ENCODE peak calls at places on chromosome 17, in seven cellular contexts. U, B, W, H, Z, R and I are unnamed samples.

GRCh38 chr17:49760909-49761558 is 2.9 kb downstream of the FAM117A start:
- DNase-seq in H (no peak), Z (peak), B (no peak), U (no peak), W (no peak), R (no peak), I (no peak)

GRCh38 chr17:16512011-16512410 is 20.0 kb upstream of the LRRC75A start:
- DNase-seq in B (no peak), H (no peak), U (no peak), W (no peak), R (no peak), Z (no peak), I (no peak)

GRCh38 chr17:5897320-5897911 is 172.8 kb upstream of the WSCD1 start:
- DNase-seq in H (no peak), B (no peak), Z (no peak), R (no peak), W (no peak), U (no peak), I (no peak)

GRCh38 chr17:82817947-82818346 is 21.9 kb downstream of the ZNF750 start:
- DNase-seq in B (no peak), H (no peak), Z (no peak), W (no peak), U (no peak), R (no peak), I (no peak)

GRCh38 chr17:8144401-8145295 is 7.6 kb downstream of the PER1 start:
- DNase-seq in Z (no peak), U (no peak), W (no peak), B (no peak), R (no peak), H (no peak), I (no peak)

GRCh38 chr17:72569193-72569946 is 448.6 kb downstream of the SOX9 start:
- DNase-seq in Z (no peak), H (peak), R (peak), B (no peak), W (no peak), U (no peak), I (no peak)

GRCh38 chr17:64262422-64263260 is at the start of gene TEX2:
- DNase-seq in Z (peak), U (no peak), H (peak), W (no peak), B (peak), R (peak), I (peak)

GRCh38 chr17:80877095-80877828 is 114.4 kb upstream of the CHMP6 start:
- DNase-seq in U (no peak), R (no peak), W (peak), B (no peak), Z (no peak), H (no peak), I (no peak)

GRCh38 chr17:4949321-4950074 is 1.2 kb upstream of the PFN1 start:
- DNase-seq in W (no peak), H (peak), R (peak), Z (peak), U (peak), B (peak), I (peak)

GRCh38 chr17:73645050-73645871 is 1.0 kb upstream of the SDK2 start:
- DNase-seq in W (no peak), R (no peak), Z (no peak), H (peak), U (no peak), B (no peak), I (peak)

GRCh38 chr17:72657467-72658317 is 434.8 kb downstream of the SLC39A11 start:
- DNase-seq in W (no peak), U (no peak), B (no peak), H (no peak), R (peak), Z (no peak), I (no peak)

GRCh38 chr17:58985265-58985810 is 121.3 kb downstream of the TRIM37 start:
- DNase-seq in Z (peak), W (no peak), B (no peak), U (no peak), H (no peak), R (no peak), I (no peak)

GRCh38 chr17:47704116-47704515 is 10.2 kb downstream of the TBKBP1 start:
- DNase-seq in U (no peak), W (no peak), Z (no peak), R (no peak), H (no peak), B (no peak), I (no peak)

GRCh38 chr17:39240631-39241030 is 14.9 kb upstream of the STAC2 start:
- DNase-seq in Z (no peak), B (no peak), U (no peak), H (no peak), R (no peak), W (no peak), I (no peak)

GRCh38 chr17:49343273-49343672 is 18.8 kb downstream of the ZNF652 start:
- DNase-seq in U (no peak), B (no peak), W (no peak), H (no peak), Z (no peak), R (no peak), I (no peak)

GRCh38 chr17:78828470-78829185 is 12.0 kb downstream of the USP36 start:
- DNase-seq in B (no peak), W (no peak), U (peak), R (no peak), Z (peak), H (peak), I (no peak)

GRCh38 chr17:78127240-78127887 is 1.2 kb downstream of the TMC6 start:
- DNase-seq in U (no peak), H (peak), B (no peak), W (no peak), Z (peak), R (peak), I (peak)

GRCh38 chr17:17495448-17496188 is 577 bp downstream of the RASD1 start:
- DNase-seq in R (no peak), H (no peak), U (no peak), W (no peak), Z (no peak), B (peak), I (no peak)

GRCh38 chr17:8022358-8023038 is 16.4 kb upstream of the ALOX15B start:
- DNase-seq in R (no peak), W (no peak), Z (no peak), B (no peak), U (no peak), H (no peak), I (no peak)

GRCh38 chr17:14306602-14307001 is 5.7 kb downstream of the HS3ST3B1 start:
- DNase-seq in U (no peak), H (no peak), Z (no peak), B (no peak), R (no peak), W (no peak), I (no peak)

GRCh38 chr17:81479175-81479574 is 33.4 kb downstream of the ACTG1 start:
- DNase-seq in B (no peak), H (peak), Z (no peak), U (no peak), R (no peak), W (no peak), I (no peak)

GRCh38 chr17:50079334-50080095 is 15.6 kb upstream of the PDK2 start:
- DNase-seq in W (no peak), R (peak), H (no peak), U (peak), B (peak), Z (peak), I (no peak)

GRCh38 chr17:27294689-27295630 is 1.0 kb downstream of the WSB1 start:
- DNase-seq in W (peak), Z (peak), H (peak), U (peak), B (no peak), R (peak), I (peak)

GRCh38 chr17:31093866-31094599 is 744 bp upstream of the NF1 start:
- DNase-seq in U (no peak), R (peak), B (no peak), Z (no peak), H (no peak), W (no peak), I (no peak)

GRCh38 chr17:79132271-79133064 is 57.8 kb downstream of the ENGASE start:
- DNase-seq in Z (no peak), W (no peak), B (no peak), U (no peak), H (no peak), R (no peak), I (no peak)

GRCh38 chr17:80761421-80761871 is 216.8 kb downstream of the RPTOR start:
- DNase-seq in B (no peak), U (peak), R (no peak), H (no peak), W (no peak), Z (no peak), I (no peak)

GRCh38 chr17:4519361-4519788 is 20.7 kb downstream of the SPNS2 start:
- DNase-seq in H (no peak), W (no peak), B (no peak), Z (no peak), R (no peak), U (no peak), I (no peak)

GRCh38 chr17:68356520-68356919 is 65.2 kb downstream of the ARSG start:
- DNase-seq in R (no peak), H (no peak), B (no peak), Z (no peak), U (no peak), W (peak), I (no peak)

GRCh38 chr17:79769596-79770520 is 8.1 kb upstream of the CBX2 start:
- DNase-seq in H (no peak), Z (no peak), W (no peak), U (no peak), R (no peak), B (no peak), I (peak)

GRCh38 chr17:68101992-68102758 is 66.6 kb downstream of the KPNA2 start:
- DNase-seq in W (no peak), U (no peak), H (peak), B (no peak), R (no peak), Z (no peak), I (peak)

GRCh38 chr17:82636626-82637598 is 11.3 kb downstream of the WDR45B start:
- DNase-seq in Z (no peak), W (no peak), B (no peak), U (no peak), H (no peak), R (no peak), I (peak)

GRCh38 chr17:75642221-75643032 is 9.2 kb downstream of the SMIM5 start:
- DNase-seq in U (no peak), R (no peak), H (no peak), W (no peak), B (no peak), Z (peak), I (peak)

GRCh38 chr17:2700031-2700490 is 11.5 kb downstream of the CLUH start:
- DNase-seq in H (no peak), U (no peak), Z (no peak), R (no peak), B (no peak), W (no peak), I (no peak)

GRCh38 chr17:45172232-45172540 is 10.5 kb downstream of the HEXIM2 start:
- DNase-seq in B (peak), R (no peak), H (no peak), Z (no peak), W (no peak), U (no peak), I (no peak)

GRCh38 chr17:51121620-51122472 is 1.2 kb upstream of the SPAG9 start:
- DNase-seq in Z (peak), U (peak), H (peak), R (peak), W (peak), B (peak), I (peak)

GRCh38 chr17:18008496-18009268 is 30.3 kb downstream of the ATPAF2 start:
- DNase-seq in U (no peak), Z (no peak), H (peak), W (no peak), R (no peak), B (no peak), I (no peak)

GRCh38 chr17:28579526-28579925 is 2.8 kb upstream of the ALDOC start:
- DNase-seq in U (no peak), Z (no peak), W (no peak), R (no peak), H (no peak), B (no peak), I (no peak)
- TF ChIP-seq JUND in U (no peak), Z (no peak), W (peak), R (no peak), H (no peak), B (no peak), I (no peak)

DNA sequence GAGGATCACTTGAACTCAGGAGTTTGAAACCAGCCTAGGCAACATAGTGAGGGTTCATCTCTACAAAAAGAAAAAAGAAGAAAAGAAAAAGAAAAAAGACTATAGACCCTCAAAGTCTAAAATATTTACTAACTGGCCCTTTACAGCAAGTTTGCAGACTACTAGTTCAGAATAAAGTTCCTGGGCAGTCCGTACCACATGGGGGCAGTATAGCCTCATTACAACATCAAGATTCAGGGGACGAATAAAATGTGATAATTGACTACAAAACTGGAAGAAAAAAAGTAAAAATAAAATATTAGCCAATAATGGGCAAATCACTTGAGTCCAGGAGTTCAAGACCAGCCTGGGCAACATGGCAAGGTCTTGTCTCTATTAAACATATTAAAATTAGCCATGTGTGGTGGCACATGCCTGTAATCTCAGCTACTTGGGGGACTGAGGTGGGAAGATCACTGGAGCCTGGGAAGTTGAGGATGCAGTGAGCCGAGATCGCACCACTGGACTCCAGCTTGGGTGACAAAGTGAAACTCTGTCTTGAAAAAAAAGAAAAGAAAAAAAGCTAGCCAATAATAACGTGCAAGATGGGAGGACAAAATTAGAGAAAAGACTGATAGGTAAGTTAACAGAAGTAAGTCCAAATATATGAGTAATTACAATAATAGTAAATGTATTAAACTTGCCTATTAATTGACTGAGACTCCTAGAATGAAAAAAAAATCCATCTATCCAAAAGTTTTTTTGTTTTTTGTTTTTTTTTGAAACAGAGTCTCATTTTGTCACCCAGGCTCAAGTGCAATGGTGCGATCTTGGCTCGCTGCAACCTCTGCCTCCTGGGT is 129.4 kb upstream of the SEC14L1 start:
- DNase-seq in Z (peak), H (peak), R (peak), W (no peak), B (peak), U (peak), I (no peak)
- TF ChIP-seq JUND in Z (no peak), H (no peak), R (no peak), W (no peak), B (no peak), U (no peak), I (no peak)

DNA sequence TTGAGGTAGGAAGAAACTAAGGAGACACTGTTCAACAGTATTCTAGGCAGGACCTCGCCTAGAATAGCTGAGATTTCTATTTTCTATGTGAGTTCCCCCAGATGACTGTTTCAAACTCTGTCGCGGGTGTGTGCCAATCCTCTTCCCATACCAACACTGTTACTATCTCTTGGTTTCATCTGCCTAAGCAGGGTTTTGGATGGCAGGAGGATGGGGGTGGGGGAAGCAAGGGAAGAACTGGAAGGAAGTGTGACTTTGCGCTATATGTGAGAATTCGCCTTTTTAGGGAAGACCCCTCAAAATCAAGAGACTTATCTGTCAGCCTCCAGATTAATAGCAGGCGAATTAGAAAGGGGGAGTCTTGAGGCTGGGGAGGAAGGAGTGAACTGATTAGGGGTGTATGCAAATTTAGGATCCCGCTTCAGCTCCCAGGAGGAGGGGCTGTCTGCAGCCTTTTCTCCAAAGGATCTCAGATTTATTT is 521 bp upstream of the G6PC3 start:
- DNase-seq in R (no peak), B (no peak), Z (no peak), W (no peak), U (peak), H (no peak), I (peak)
- TF ChIP-seq JUND in R (no peak), B (no peak), Z (no peak), W (no peak), U (no peak), H (no peak), I (no peak)

GRCh38 chr17:1452836-1453235 is 3.2 kb downstream of the CRK start:
- DNase-seq in U (no peak), W (no peak), R (no peak), H (no peak), B (no peak), Z (no peak), I (no peak)

GRCh38 chr17:1454541-1454940 is 1.5 kb downstream of the CRK start:
- DNase-seq in U (no peak), B (no peak), Z (no peak), R (no peak), W (no peak), H (no peak), I (no peak)

GRCh38 chr17:1455748-1456599 is at the start of gene CRK:
- DNase-seq in H (peak), B (peak), U (peak), Z (peak), W (peak), R (peak), I (peak)

GRCh38 chr17:1460233-1460632 is 4.2 kb upstream of the CRK start:
- DNase-seq in H (no peak), U (no peak), W (no peak), R (peak), Z (no peak), B (no peak), I (no peak)

GRCh38 chr17:1455291-1455747 is 713 bp downstream of the CRK start:
- DNase-seq in Z (peak), W (no peak), H (peak), B (peak), R (peak), U (no peak), I (no peak)
- TF ChIP-seq JUND in Z (no peak), W (no peak), H (no peak), B (no peak), R (no peak), U (no peak), I (no peak)

GRCh38 chr17:21166599-21167265 is 40.0 kb downstream of the DHRS7B start:
- DNase-seq in R (no peak), H (no peak), U (no peak), W (no peak), B (no peak), Z (no peak), I (no peak)
- TF ChIP-seq JUND in R (no peak), H (no peak), U (no peak), W (no peak), B (no peak), Z (no peak), I (no peak)

GRCh38 chr17:10182785-10183184 is 15.6 kb downstream of the GAS7 start:
- DNase-seq in W (no peak), Z (no peak), R (no peak), H (no peak), B (no peak), U (no peak), I (no peak)

GRCh38 chr17:10172778-10173177 is 25.6 kb downstream of the GAS7 start:
- DNase-seq in R (no peak), U (no peak), Z (no peak), W (no peak), H (no peak), B (no peak), I (no peak)

GRCh38 chr17:10177131-10177920 is 21.1 kb downstream of the GAS7 start:
- DNase-seq in W (no peak), H (no peak), U (no peak), Z (no peak), B (peak), R (no peak), I (no peak)

GRCh38 chr17:10178789-10179075 is 19.7 kb downstream of the GAS7 start:
- DNase-seq in Z (no peak), H (no peak), B (no peak), R (no peak), W (no peak), U (no peak), I (no peak)

DNA sequence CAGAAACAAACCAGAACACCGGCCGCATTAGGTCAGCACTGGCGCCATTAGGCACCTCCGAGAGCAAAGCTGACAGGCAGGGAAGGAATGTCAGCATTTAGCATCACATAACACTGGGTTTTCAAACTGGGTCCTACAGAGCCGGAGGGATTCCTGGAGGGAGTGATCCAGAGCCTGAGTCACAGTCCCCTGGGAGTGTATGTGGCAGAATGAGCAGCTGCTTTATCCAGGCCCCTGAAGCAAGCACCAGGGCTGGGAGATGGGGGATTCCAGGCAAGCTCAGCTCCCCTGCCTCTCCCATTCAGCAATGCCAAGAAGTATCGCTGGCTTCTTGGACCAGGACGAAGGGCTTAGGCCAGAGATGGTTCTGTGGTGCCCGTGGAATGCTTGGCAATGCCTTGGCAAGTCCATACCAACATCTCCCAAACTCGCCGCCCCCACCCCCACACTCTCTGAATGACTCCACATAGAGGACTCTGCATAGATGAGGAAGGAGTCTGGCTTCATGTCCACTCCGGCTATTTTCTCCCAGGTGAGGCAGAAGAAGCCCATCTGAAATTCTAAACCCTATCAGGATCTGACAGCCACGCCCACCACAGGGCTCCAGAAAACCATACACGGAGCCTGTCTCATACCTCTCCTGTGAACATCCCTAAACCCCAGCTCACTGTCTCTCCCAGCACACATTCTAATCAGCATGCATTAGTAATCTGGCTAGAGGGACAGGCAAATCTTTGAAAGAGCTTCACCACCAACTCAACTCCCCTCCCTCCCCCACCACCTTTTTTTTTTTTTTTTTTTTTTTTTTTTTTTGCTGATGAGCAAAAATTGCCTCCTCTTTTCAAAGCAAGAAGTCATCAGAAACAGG is 20.3 kb downstream of the GAS7 start:
- DNase-seq in Z (no peak), W (no peak), B (peak), U (no peak), R (no peak), H (no peak), I (no peak)
- TF ChIP-seq JUND in Z (no peak), W (no peak), B (no peak), U (no peak), R (no peak), H (no peak), I (no peak)